ENCODE peak calls at places on chromosome 3, in four cellular contexts. J, H, C and Y are unnamed samples.

GRCh38 chr3:31066999-31067398 is 172.5 kb upstream of the GADL1 start:
- DNase-seq in J (no peak), H (no peak), C (peak), Y (no peak)

GRCh38 chr3:127796751-127797150 is 25.6 kb downstream of the MGLL start:
- DNase-seq in J (no peak), H (no peak), C (no peak), Y (no peak)

GRCh38 chr3:163362154-163362553 is 1716.1 kb downstream of the SI start:
- DNase-seq in J (no peak), H (no peak), C (no peak), Y (no peak)

GRCh38 chr3:19256313-19256712 is 108.0 kb downstream of the KCNH8 start:
- DNase-seq in J (no peak), H (no peak), C (no peak), Y (peak)

GRCh38 chr3:113097821-113098516 is 107.2 kb downstream of the GTPBP8 start:
- DNase-seq in J (no peak), H (no peak), C (peak), Y (no peak)

GRCh38 chr3:111650378-111651275 is 55.5 kb upstream of the ZBED2 start:
- DNase-seq in J (no peak), H (no peak), C (no peak), Y (no peak)

GRCh38 chr3:73556520-73557371 is 68.0 kb downstream of the PDZRN3 start:
- DNase-seq in J (peak), H (no peak), C (no peak), Y (no peak)

GRCh38 chr3:152703245-152703900 is 131.6 kb upstream of the P2RY1 start:
- DNase-seq in J (no peak), H (no peak), C (no peak), Y (no peak)

GRCh38 chr3:34511891-34512290 is 713.5 kb downstream of the PDCD6IP start:
- DNase-seq in J (no peak), H (no peak), C (no peak), Y (no peak)